ENCODE peak calls at places on chromosomes 6 and 20, in ten cellular contexts. Q, Z, M, L, W, D, F, G, R and U are unnamed samples.

GRCh38 chr20:45848421-45848820 is 8.8 kb downstream of the ACOT8 start:
- DNase-seq in Q (no peak), R (no peak), W (no peak), M (no peak), D (no peak), G (no peak), F (no peak), L (no peak), Z (no peak), U (no peak)

GRCh38 chr20:32570401-32571190 is 14.5 kb downstream of the NOL4L start:
- DNase-seq in W (no peak), G (no peak), Q (no peak), F (no peak), M (no peak), R (no peak), D (peak), L (no peak), Z (no peak), U (peak)

GRCh38 chr6:163946437-163946836 is 531.9 kb downstream of the QKI start:
- DNase-seq in M (no peak), L (no peak), R (no peak), D (no peak), Q (no peak), Z (no peak), G (no peak), W (no peak), F (no peak), U (no peak)

GRCh38 chr6:12605888-12606345 is 110.7 kb upstream of the PHACTR1 start:
- DNase-seq in D (peak), Z (peak), R (peak), L (peak), Q (peak), F (peak), G (peak), W (peak), M (no peak), U (peak)

GRCh38 chr20:19742974-19743649 is 14.9 kb upstream of the RIN2 start:
- DNase-seq in Z (no peak), Q (no peak), L (no peak), F (no peak), D (no peak), G (no peak), W (no peak), R (no peak), M (no peak), U (peak)

GRCh38 chr20:50571466-50571865 is 61.3 kb downstream of the PTPN1 start:
- DNase-seq in R (no peak), D (no peak), Z (no peak), M (no peak), Q (no peak), F (no peak), W (no peak), G (no peak), L (no peak), U (no peak)

GRCh38 chr6:113976806-113977205 is 5.9 kb upstream of the HDAC2 start:
- DNase-seq in F (no peak), M (no peak), R (no peak), G (no peak), Q (no peak), L (no peak), D (no peak), Z (no peak), W (no peak), U (no peak)

GRCh38 chr6:120077489-120077888 is 727.9 kb upstream of the MAN1A1 start:
- DNase-seq in Z (no peak), R (no peak), Q (peak), L (peak), F (no peak), G (no peak), M (no peak), D (peak), W (peak), U (no peak)

GRCh38 chr6:33592280-33592594 is 12.2 kb upstream of the BAK1 start:
- DNase-seq in Z (no peak), Q (no peak), G (no peak), R (no peak), L (no peak), F (no peak), D (no peak), M (no peak), W (no peak), U (no peak)

GRCh38 chr20:35871311-35871771 is 83.0 kb downstream of the SCAND1 start:
- DNase-seq in Q (no peak), L (peak), Z (no peak), R (peak), M (no peak), W (peak), G (peak), F (peak), D (peak), U (no peak)

GRCh38 chr6:167985911-167986595 is 11.4 kb upstream of the KIF25 start:
- DNase-seq in Z (no peak), M (no peak), D (no peak), W (no peak), R (no peak), L (no peak), G (no peak), F (no peak), Q (no peak), U (no peak)

GRCh38 chr6:146189131-146189530 is 160.3 kb downstream of the GRM1 start:
- DNase-seq in D (no peak), M (no peak), R (no peak), F (no peak), Z (no peak), Q (no peak), L (no peak), W (no peak), G (no peak), U (no peak)

GRCh38 chr6:8552023-8552422 is 116.7 kb upstream of the SLC35B3 start:
- DNase-seq in G (no peak), Q (no peak), Z (no peak), R (no peak), D (no peak), F (no peak), L (no peak), M (no peak), W (no peak), U (no peak)

GRCh38 chr6:12148317-12148801 is 136.2 kb downstream of the HIVEP1 start:
- DNase-seq in Z (no peak), Q (no peak), L (peak), R (no peak), D (no peak), W (peak), G (no peak), M (no peak), F (no peak), U (no peak)

DNA sequence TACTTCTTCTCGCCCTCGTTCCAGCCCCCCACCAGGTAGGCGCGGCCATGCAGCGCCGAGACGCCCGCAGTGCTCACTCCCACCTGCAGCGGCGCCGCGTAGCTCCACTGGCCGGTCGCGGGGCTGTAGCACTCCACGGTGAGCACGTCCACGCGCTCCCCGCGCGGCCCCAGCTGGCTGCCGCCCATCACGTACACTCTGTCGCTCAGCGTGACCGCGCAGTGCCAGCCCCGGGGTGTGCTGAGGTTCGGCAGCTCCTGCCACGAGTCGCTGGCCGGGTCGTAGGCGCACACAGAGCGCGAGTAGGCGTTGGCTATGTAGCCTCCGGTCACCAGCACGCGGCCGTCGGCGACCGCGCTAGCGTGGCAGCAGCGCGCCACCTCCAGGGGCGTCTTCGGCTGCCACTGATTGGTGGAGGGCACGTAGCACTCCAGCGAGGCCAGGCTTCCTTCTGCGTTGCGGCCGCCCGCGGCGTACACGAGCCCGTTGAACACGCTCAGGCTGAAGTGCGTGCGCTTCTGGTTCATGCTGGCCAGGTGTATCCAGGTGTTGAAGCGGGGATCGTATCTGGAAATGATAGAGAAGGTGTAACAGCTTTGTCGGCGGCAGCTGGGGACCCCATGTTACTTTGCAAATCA is 13.7 kb downstream of the KLHL31 start:
- DNase-seq in D (peak), L (peak), Q (no peak), G (peak), W (peak), M (peak), Z (peak), R (peak), F (peak), U (no peak)
- H3K4me3 ChIP-seq in D (peak), L (peak), Q (peak), G (peak), W (peak), M (peak), Z (peak), R (peak), F (peak), U (no peak)

GRCh38 chr6:41683460-41684310 is 45.4 kb downstream of the MDFI start:
- DNase-seq in F (peak), Z (peak), W (peak), M (peak), Q (peak), D (peak), R (peak), L (peak), G (peak), U (peak)
- TF ChIP-seq CTCF in F (peak), Z (peak), W (peak), M (peak), Q (peak), D (peak), R (peak), L (peak), G (peak), U (peak)

DNA sequence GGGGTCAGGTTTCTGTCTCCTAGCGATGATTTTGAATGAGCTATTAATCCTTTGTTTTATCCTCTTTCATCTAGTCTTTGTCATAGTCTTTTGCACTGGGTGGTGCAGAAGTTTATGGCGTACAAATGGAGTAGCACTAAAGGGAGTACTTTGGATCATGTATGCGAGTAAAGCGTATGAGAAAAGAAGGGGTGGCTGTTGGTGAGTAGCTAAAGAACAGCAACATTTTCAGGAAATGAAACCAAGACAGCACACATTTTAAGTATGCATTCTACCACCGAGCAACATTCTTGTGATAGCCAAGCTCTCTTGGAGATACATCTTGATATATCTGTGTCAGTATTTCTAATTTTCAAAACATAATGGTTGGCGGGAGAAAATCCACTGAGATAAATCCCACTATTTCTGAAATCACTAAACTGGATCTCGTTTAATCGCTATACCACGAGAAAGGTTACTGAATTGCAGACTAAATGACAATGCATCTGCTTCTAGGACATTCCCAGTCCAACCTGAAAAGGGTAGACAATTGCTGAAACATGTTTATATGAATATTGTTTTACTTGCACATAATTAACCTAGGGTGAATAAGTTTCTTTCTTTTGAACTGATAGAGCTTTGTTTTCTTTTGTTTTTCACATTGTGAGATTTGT is 196.1 kb downstream of the TRIM27 start:
- DNase-seq in Z (no peak), D (no peak), M (no peak), Q (peak), L (no peak), G (no peak), R (no peak), F (no peak), W (no peak), U (peak)
- H3K4me3 ChIP-seq in Z (no peak), D (no peak), M (no peak), Q (peak), L (peak), G (peak), R (no peak), F (peak), W (no peak), U (peak)

GRCh38 chr6:16361121-16361520 is 122.7 kb downstream of the GMPR start:
- DNase-seq in L (no peak), Z (no peak), F (no peak), M (no peak), W (no peak), Q (no peak), R (no peak), D (no peak), G (no peak), U (no peak)

GRCh38 chr6:16362819-16363589 is 124.6 kb downstream of the GMPR start:
- DNase-seq in Z (no peak), Q (no peak), G (peak), F (no peak), W (no peak), D (no peak), L (no peak), R (no peak), M (no peak), U (no peak)

GRCh38 chr6:16363749-16364148 is 125.4 kb downstream of the GMPR start:
- DNase-seq in Q (no peak), M (no peak), Z (no peak), D (no peak), F (no peak), R (no peak), W (no peak), G (no peak), L (no peak), U (no peak)

GRCh38 chr6:16361861-16362260 is 123.5 kb downstream of the GMPR start:
- DNase-seq in R (no peak), W (no peak), L (no peak), Q (no peak), F (no peak), M (no peak), G (no peak), Z (no peak), D (no peak), U (no peak)

GRCh38 chr6:16362296-16362695 is 123.9 kb downstream of the GMPR start:
- DNase-seq in Q (no peak), R (no peak), Z (no peak), M (no peak), G (no peak), D (no peak), W (no peak), L (no peak), F (no peak), U (no peak)
- TF ChIP-seq CTCF in Q (no peak), R (no peak), Z (no peak), M (no peak), G (no peak), D (no peak), W (no peak), L (no peak), F (no peak), U (no peak)